ENCODE peak calls at places on chromosome 1, in six cellular contexts. I is prostate gland, Y is colonic mucosa, Z is stomach, B is thyroid gland, W is transverse colon. R is an unnamed sample.
A peak's percentile ranks its signal among the peaks of the same experiment; 100 is the strongest.

GRCh38 chr1:231317306-231318014 is 20.2 kb downstream of the EXOC8 start:
- DNase-seq in Y (no peak), B (no peak), Z (no peak), W (no peak), I (no peak), R (no peak)

GRCh38 chr1:49435291-49435690 is 588.5 kb downstream of the AGBL4 start:
- DNase-seq in W (no peak), B (no peak), I (no peak), Y (no peak), Z (no peak), R (no peak)

GRCh38 chr1:15304708-15305326 is 57.8 kb downstream of the FHAD1 start:
- DNase-seq in W (peak; percentile 75), I (peak; percentile 66), Y (peak; percentile 82), B (peak; percentile 72), Z (peak; percentile 76), R (peak; percentile 76)

GRCh38 chr1:160401972-160402795 is 1.8 kb downstream of the VANGL2 start:
- DNase-seq in B (no peak), I (no peak), W (no peak), Y (peak; percentile 13), Z (no peak), R (no peak)

GRCh38 chr1:183995322-183996035 is 42.0 kb downstream of the COLGALT2 start:
- DNase-seq in Z (no peak), B (peak; percentile 87), Y (no peak), I (no peak), W (no peak), R (peak; percentile 49)

GRCh38 chr1:222893255-222893654 is 78.4 kb downstream of the DISP1 start:
- DNase-seq in W (no peak), Y (no peak), B (no peak), Z (no peak), I (peak; percentile 31), R (peak; percentile 42)

GRCh38 chr1:30962609-30963508 is 54.3 kb upstream of the SDC3 start:
- DNase-seq in Z (no peak), B (no peak), W (no peak), I (no peak), Y (no peak), R (no peak)

GRCh38 chr1:115725600-115725999 is 42.9 kb downstream of the CASQ2 start:
- DNase-seq in I (no peak), Y (no peak), Z (peak; percentile 30), B (peak; percentile 77), W (no peak), R (no peak)

GRCh38 chr1:46053734-46054133 is 78.7 kb downstream of the PIK3R3 start:
- DNase-seq in I (no peak), Y (no peak), W (no peak), Z (no peak), B (no peak), R (no peak)

GRCh38 chr1:65048325-65048724 is 82.0 kb upstream of the JAK1 start:
- DNase-seq in W (no peak), Z (no peak), B (no peak), I (no peak), Y (no peak), R (no peak)

GRCh38 chr1:20322081-20322824 is 31.6 kb downstream of the VWA5B1 start:
- DNase-seq in Z (no peak), Y (no peak), B (no peak), W (no peak), I (no peak), R (no peak)

GRCh38 chr1:109298666-109299086 is 8.1 kb downstream of the MYBPHL start:
- DNase-seq in W (no peak), Z (no peak), I (no peak), Y (no peak), B (peak; percentile 51), R (peak; percentile 70)

GRCh38 chr1:53067886-53068285 is 5.9 kb downstream of the PODN start:
- DNase-seq in B (no peak), Z (no peak), W (no peak), I (no peak), Y (no peak), R (no peak)

GRCh38 chr1:71857862-71858261 is 424.5 kb downstream of the NEGR1 start:
- DNase-seq in B (no peak), W (no peak), Z (no peak), I (no peak), Y (no peak), R (no peak)

GRCh38 chr1:16905112-16905855 is 9.5 kb downstream of the RNU1-2 start:
- DNase-seq in B (peak; percentile 58), I (no peak), Y (no peak), W (peak; percentile 54), Z (no peak), R (no peak)

GRCh38 chr1:54350360-54350759 is 55.8 kb downstream of the SSBP3 start:
- DNase-seq in I (no peak), B (peak; percentile 52), Z (no peak), W (no peak), Y (no peak), R (no peak)

GRCh38 chr1:41677586-41677985 is 193.1 kb upstream of the EDN2 start:
- DNase-seq in I (no peak), Z (no peak), W (no peak), Y (no peak), B (no peak), R (no peak)
- H3K4me1 ChIP-seq in I (no peaks in the 10 kb centered on the region), Z (peaks cover 12% of the 10 kb centered on the region), W (no peaks in the 10 kb centered on the region), Y (no peaks in the 10 kb centered on the region), B (no peaks in the 10 kb centered on the region), R (peaks cover 20% of the 10 kb centered on the region)

GRCh38 chr1:234728740-234729139 is 118.8 kb upstream of the IRF2BP2 start:
- DNase-seq in W (no peak), B (no peak), I (no peak), Y (no peak), Z (no peak), R (no peak)
- H3K4me1 ChIP-seq in W (peaks cover 37% of the 10 kb centered on the region), B (peaks cover 33% of the 10 kb centered on the region), I (peaks cover 28% of the 10 kb centered on the region), Y (peaks cover 25% of the 10 kb centered on the region), Z (peaks cover 37% of the 10 kb centered on the region), R (peaks cover 61% of the 10 kb centered on the region)

GRCh38 chr1:21663251-21663950 is 5.8 kb downstream of the RAP1GAP start:
- DNase-seq in Y (no peak), B (peak; percentile 53), I (no peak), W (no peak), Z (peak; percentile 20), R (no peak)
- H3K4me1 ChIP-seq in Y (peaks cover 3% of the 10 kb centered on the region), B (peaks cover 54% of the 10 kb centered on the region), I (no peaks in the 10 kb centered on the region), W (peaks cover 3% of the 10 kb centered on the region), Z (peaks cover 8% of the 10 kb centered on the region), R (peaks cover 9% of the 10 kb centered on the region)

GRCh38 chr1:182615468-182616129 is 11.4 kb upstream of the RGS16 start:
- DNase-seq in W (no peak), Z (no peak), I (no peak), Y (peak; percentile 41), B (peak; percentile 71), R (peak; percentile 58)
- H3K4me1 ChIP-seq in W (peaks cover 18% of the 10 kb centered on the region), Z (peaks cover 27% of the 10 kb centered on the region), I (peaks cover 10% of the 10 kb centered on the region), Y (peaks cover 10% of the 10 kb centered on the region), B (peaks cover 38% of the 10 kb centered on the region), R (peaks cover 29% of the 10 kb centered on the region)

GRCh38 chr1:93348104-93348780 is 2.5 kb downstream of the DR1 start:
- DNase-seq in B (no peak), I (no peak), Y (no peak), W (no peak), Z (no peak), R (no peak)

GRCh38 chr1:93350322-93350721 is 4.6 kb downstream of the DR1 start:
- DNase-seq in Y (no peak), Z (no peak), I (no peak), B (no peak), W (no peak), R (no peak)

GRCh38 chr1:93347319-93347899 is 1.7 kb downstream of the DR1 start:
- DNase-seq in Z (no peak), I (no peak), Y (no peak), W (no peak), B (no peak), R (no peak)

GRCh38 chr1:93350875-93351274 is 5.2 kb downstream of the DR1 start:
- DNase-seq in B (no peak), W (no peak), Y (no peak), Z (no peak), I (no peak), R (no peak)

GRCh38 chr1:93349231-93350135 is 3.8 kb downstream of the DR1 start:
- DNase-seq in Y (no peak), I (no peak), W (no peak), B (no peak), Z (no peak), R (no peak)
- H3K4me1 ChIP-seq in Y (no peaks in the 10 kb centered on the region), I (no peaks in the 10 kb centered on the region), W (peaks cover 33% of the 10 kb centered on the region), B (peaks cover 22% of the 10 kb centered on the region), Z (no peaks in the 10 kb centered on the region), R (peaks cover 57% of the 10 kb centered on the region)

GRCh38 chr1:186894415-186894814 is 65.7 kb downstream of the PLA2G4A start:
- DNase-seq in Z (no peak), B (no peak), I (no peak), W (no peak), Y (no peak), R (no peak)
- H3K4me1 ChIP-seq in Z (no peaks in the 10 kb centered on the region), B (no peaks in the 10 kb centered on the region), I (no peaks in the 10 kb centered on the region), W (no peaks in the 10 kb centered on the region), Y (no peaks in the 10 kb centered on the region), R (no peaks in the 10 kb centered on the region)

GRCh38 chr1:111450185-111450584 is 921 bp downstream of the ATP5PB start:
- DNase-seq in W (no peak), I (no peak), B (no peak), Y (no peak), Z (no peak), R (no peak)

GRCh38 chr1:111448482-111448917 is 556 bp downstream of the WDR77 start:
- DNase-seq in W (no peak), Z (no peak), I (no peak), B (no peak), Y (peak; percentile 38), R (no peak)

GRCh38 chr1:111449703-111450017 is 396 bp downstream of the ATP5PB start:
- DNase-seq in W (no peak), Z (no peak), Y (no peak), I (no peak), B (no peak), R (no peak)

GRCh38 chr1:111446967-111447892 is 1.8 kb downstream of the WDR77 start:
- DNase-seq in Z (no peak), B (no peak), I (no peak), Y (peak; percentile 25), W (no peak), R (no peak)

DNA sequence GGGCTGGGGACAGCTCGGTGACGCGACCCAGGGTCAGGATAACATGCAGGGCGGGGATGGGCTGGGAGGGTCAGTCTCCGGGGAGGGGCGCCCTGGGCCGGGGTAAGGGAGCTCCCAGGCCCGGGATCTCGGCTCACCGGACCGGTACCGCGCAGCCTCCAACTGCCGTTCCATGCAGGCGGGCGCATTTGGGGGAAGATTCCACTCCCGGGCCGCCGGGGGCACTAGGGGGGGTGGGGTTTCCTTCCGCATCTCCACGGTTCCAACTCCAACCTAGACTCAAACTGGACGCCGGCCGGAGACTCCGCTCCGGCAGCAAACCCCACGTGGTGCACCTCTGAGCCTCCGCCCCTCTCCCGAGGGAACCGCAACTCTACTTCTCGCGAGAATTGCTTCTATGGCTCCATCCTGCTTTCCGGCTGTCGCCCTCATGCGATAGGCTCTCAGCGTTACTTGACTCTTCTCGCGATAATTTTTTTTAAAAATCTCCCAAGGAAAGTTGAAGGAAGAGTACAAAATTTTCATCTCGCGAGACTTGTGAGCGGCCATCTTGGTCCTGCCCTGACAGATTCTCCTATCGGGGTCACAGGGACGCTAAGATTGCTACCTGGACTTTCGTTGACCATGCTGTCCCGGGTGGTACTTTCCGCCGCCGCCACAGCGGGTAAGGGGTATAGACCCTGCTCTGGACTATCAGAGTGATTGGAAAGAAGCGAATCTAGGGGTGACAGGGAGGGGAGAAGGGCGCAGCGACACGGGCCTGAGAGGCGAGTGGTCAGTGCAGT is at the start of the genes ATP5PB and WDR77:
- DNase-seq in W (peak; percentile 95), Z (peak; percentile 94), Y (peak; percentile 96), B (peak; percentile 94), I (peak; percentile 97), R (peak; percentile 95)
- H3K4me1 ChIP-seq in W (peaks cover 62% of the 10 kb centered on the region), Z (peaks cover 48% of the 10 kb centered on the region), Y (no peaks in the 10 kb centered on the region), B (peaks cover 9% of the 10 kb centered on the region), I (no peaks in the 10 kb centered on the region), R (peaks cover 62% of the 10 kb centered on the region)

R was measured in lower lobe of right lung.